ENCODE peak calls at places on chromosomes 5 and 9, in seven cellular contexts. R is fibroblast of the aortic adventitia; W is fibroblast of mammary gland; T is HFF-Myc; G is mesothelial cell of epicardium; B is heart right ventricle; Q is CD8-positive, alpha-beta T cell. A is an unnamed sample.

GRCh38 chr9:130933114-130934046 is 5.7 kb downstream of the FIBCD1 start:
- DNase-seq in T (no peak), W (peak), B (no peak), Q (no peak), R (peak), G (no peak), A (no peak)

GRCh38 chr5:42993516-42994284 is 46.4 kb downstream of the ANXA2R start:
- DNase-seq in T (no peak), G (no peak), B (no peak), W (peak), Q (peak), R (peak), A (no peak)

GRCh38 chr9:21968331-21969010 is 25.7 kb downstream of the CDKN2A start:
- DNase-seq in B (no peak), Q (no peak), G (no peak), W (no peak), R (no peak), T (no peak), A (no peak)

GRCh38 chr5:134430001-134430569 is 18.4 kb upstream of the CDKN2AIPNL start:
- DNase-seq in Q (no peak), B (no peak), G (no peak), T (no peak), W (no peak), R (no peak), A (no peak)

GRCh38 chr9:38527507-38527906 is 92.9 kb downstream of the ANKRD18A start:
- DNase-seq in T (no peak), B (no peak), R (no peak), W (no peak), Q (no peak), G (no peak), A (no peak)

GRCh38 chr5:74613283-74613682 is 27.2 kb downstream of the ENC1 start:
- DNase-seq in R (no peak), T (no peak), B (no peak), W (no peak), G (no peak), Q (no peak), A (no peak)

GRCh38 chr5:91118802-91119201 is 264.3 kb downstream of the ARRDC3 start:
- DNase-seq in R (peak), T (no peak), W (peak), G (no peak), B (no peak), Q (no peak), A (no peak)

GRCh38 chr9:21661626-21662025 is 140.8 kb upstream of the MTAP start:
- DNase-seq in R (peak), B (no peak), Q (no peak), T (no peak), W (peak), G (no peak), A (no peak)

GRCh38 chr5:8829322-8830029 is 716.4 kb downstream of the SEMA5A start:
- DNase-seq in T (peak), Q (no peak), B (no peak), G (no peak), R (peak), W (peak), A (no peak)

DNA sequence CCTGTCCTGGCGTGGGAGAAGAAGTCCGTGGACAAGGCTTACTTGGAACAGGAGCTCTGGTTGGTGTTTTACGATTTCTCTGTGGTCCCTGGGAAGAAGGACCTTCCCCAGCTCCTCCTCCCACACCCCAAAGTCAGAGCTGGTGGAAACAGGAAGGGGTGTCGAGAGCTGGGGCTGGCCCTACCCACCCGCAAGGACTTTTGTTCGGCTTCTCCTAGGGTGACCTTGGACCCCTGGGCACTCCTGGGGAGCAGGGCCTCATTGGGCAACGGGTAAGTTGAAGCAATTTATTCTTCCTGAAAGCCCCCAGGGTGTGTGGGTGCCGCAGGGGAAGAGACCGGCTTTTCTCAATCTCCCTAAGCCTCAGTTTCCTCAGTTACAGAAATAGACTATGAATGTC is 53.9 kb upstream of the ORM1 start:
- DNase-seq in T (no peak), Q (no peak), G (no peak), B (no peak), W (no peak), R (no peak), A (no peak)
- TF ChIP-seq CTCF in T (no peak), Q (no peak), G (no peak), B (no peak), W (no peak), R (no peak), A (no peak)

GRCh38 chr5:94672746-94673145 is 54.3 kb downstream of the SLF1 start:
- DNase-seq in R (peak), G (no peak), Q (no peak), W (no peak), T (no peak), B (no peak), A (no peak)
- TF ChIP-seq CTCF in R (no peak), G (no peak), Q (no peak), W (no peak), T (no peak), B (no peak), A (no peak)

DNA sequence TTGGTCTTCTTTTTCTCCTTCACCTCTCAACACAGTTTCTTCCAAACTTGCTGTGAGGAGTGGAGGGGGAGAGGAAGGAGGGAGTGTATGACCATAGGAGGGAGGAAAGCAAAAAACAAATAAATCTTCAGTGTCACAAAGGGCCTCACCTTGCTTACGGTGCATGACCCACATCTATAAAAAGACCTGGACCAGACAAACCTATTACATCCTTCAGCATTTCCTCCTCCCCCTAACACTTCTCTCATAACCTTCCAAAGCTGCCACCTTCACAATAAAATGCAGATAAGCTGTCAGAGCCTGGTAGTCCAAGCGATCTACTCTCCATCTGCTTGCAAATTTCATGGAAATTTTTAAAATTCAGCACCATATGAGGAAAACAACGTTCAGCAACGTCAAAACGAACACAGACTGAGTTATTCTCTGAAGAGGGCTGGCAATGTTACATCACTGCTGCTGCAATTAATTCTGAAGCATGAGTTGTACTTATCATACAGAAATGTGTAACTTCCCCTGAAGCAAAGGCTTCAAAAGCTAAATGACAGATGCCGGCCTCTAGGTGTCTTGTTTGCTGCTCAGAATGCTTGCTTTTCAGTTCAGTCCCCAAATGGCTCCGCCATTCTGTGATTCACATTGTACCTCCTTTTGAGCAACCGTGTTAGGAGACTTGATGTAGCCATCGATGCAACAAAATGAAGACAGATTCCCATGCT is 62.9 kb downstream of the EFNA5 start:
- DNase-seq in R (no peak), T (no peak), G (no peak), Q (no peak), B (no peak), W (no peak), A (no peak)
- TF ChIP-seq CTCF in R (no peak), T (no peak), G (no peak), Q (no peak), B (no peak), W (no peak), A (no peak)

DNA sequence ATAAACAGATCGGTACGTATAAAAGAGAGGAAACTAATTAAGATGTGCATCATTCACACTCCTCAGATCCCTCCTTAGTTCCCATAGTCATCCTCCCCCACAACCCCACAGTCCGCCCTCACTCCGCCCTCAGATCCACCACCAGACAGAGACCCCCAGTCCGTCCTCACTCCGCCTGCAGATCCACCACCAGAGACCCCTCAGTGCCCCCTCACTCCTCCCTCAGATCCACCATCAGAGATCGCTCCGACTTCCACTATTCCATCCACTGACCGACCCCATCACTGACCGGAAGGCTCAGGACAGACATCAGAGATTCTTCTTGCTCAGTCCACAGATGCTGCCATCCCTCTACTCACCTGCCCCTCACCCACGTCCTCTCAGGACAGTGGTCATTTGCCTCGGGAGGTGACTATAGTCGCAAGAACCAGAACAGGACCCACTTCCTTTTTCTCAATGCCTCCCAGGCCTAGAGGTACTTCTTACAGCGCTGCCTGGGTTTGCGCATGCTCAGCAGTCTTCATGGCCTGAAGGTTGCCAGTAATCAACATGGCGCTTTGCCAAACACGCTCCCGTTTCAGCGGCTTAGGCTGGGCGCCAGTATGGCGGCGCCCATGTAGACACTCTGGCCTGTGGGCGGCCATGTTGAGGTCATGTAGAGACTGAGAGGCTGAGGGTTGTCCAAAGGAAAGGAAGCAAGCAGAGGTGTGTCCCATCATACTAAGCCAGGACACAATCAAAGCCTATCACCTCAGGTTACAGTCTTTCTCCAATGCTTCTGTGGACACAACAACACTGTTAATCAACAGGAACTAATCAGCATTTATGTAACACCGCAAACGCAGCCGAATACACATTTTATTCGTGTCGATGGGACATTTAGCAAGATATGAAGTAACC is at the start of gene ZNF484:
- DNase-seq in T (peak), W (peak), Q (peak), R (peak), B (peak), G (peak), A (peak)
- TF ChIP-seq CTCF in T (no peak), W (no peak), Q (no peak), R (no peak), B (no peak), G (no peak), A (no peak)

GRCh38 chr9:137575725-137576411 is 2.9 kb downstream of the DPH7 start:
- DNase-seq in G (no peak), R (no peak), T (no peak), Q (no peak), B (peak), W (no peak), A (no peak)

GRCh38 chr9:137580209-137580957 is 1.7 kb upstream of the DPH7 start:
- DNase-seq in B (no peak), G (no peak), Q (no peak), T (no peak), W (no peak), R (no peak), A (no peak)

GRCh38 chr9:137579259-137579604 is 507 bp upstream of the DPH7 start:
- DNase-seq in R (no peak), G (no peak), T (no peak), Q (no peak), W (no peak), B (no peak), A (no peak)

GRCh38 chr9:137580958-137581331 is 2.2 kb upstream of the DPH7 start:
- DNase-seq in B (no peak), R (no peak), W (no peak), Q (no peak), G (no peak), T (no peak), A (no peak)

GRCh38 chr9:137578518-137579258 is at the start of gene DPH7:
- DNase-seq in G (peak), R (peak), B (peak), Q (peak), T (peak), W (peak), A (peak)
- TF ChIP-seq CTCF in G (peak), R (peak), B (peak), Q (peak), T (peak), W (peak), A (peak)